ENCODE peak calls at places on chromosomes 7 and 10, in four cellular contexts. K is right lobe of liver, E is aorta, U is heart right ventricle. N is an unnamed sample.

GRCh38 chr10:13340626-13341370 is 7.3 kb downstream of the SEPHS1 start:
- DNase-seq in K (no peak), U (no peak), E (no peak), N (no peak)

GRCh38 chr7:26001662-26002244 is 150.2 kb upstream of the NFE2L3 start:
- DNase-seq in E (no peak), U (no peak), K (no peak), N (no peak)

GRCh38 chr10:60315311-60315710 is 74.4 kb downstream of the ANK3 start:
- DNase-seq in K (no peak), E (no peak), U (no peak), N (no peak)

GRCh38 chr10:19828278-19829049 is 12.2 kb downstream of the PLXDC2 start:
- DNase-seq in E (no peak), U (no peak), K (no peak), N (no peak)

GRCh38 chr7:20561466-20561865 is 54.0 kb upstream of the ABCB5 start:
- DNase-seq in K (no peak), U (no peak), E (no peak), N (no peak)

GRCh38 chr10:70619271-70620019 is 16.9 kb upstream of the PRF1 start:
- DNase-seq in U (no peak), K (no peak), E (no peak), N (no peak)

GRCh38 chr10:3898821-3899220 is 113.8 kb upstream of the KLF6 start:
- DNase-seq in E (no peak), K (no peak), U (no peak), N (no peak)

GRCh38 chr7:56046728-56047445 is 4.4 kb downstream of the PSPH start:
- DNase-seq in K (peak), U (no peak), E (no peak), N (no peak)

GRCh38 chr7:23106491-23106800 is 861 bp downstream of the KLHL7 start:
- DNase-seq in K (peak), E (no peak), U (no peak), N (no peak)

GRCh38 chr10:44470779-44471178 is 85.9 kb upstream of the CXCL12 start:
- DNase-seq in E (no peak), U (no peak), K (no peak), N (no peak)

GRCh38 chr10:78974409-78975317 is 94.1 kb upstream of the ZMIZ1 start:
- DNase-seq in K (no peak), U (peak), E (peak), N (peak)

GRCh38 chr7:97407106-97407505 is 289.6 kb downstream of the SDHAF3 start:
- DNase-seq in K (no peak), U (no peak), E (no peak), N (no peak)

GRCh38 chr7:71286924-71287323 is 155.0 kb downstream of the GALNT17 start:
- DNase-seq in U (no peak), E (no peak), K (no peak), N (no peak)

GRCh38 chr7:41624818-41625217 is 78.1 kb downstream of the INHBA start:
- DNase-seq in U (no peak), E (no peak), K (no peak), N (no peak)

GRCh38 chr10:25175527-25176420 is 973 bp downstream of the GPR158 start:
- DNase-seq in K (peak), E (peak), U (peak), N (no peak)

GRCh38 chr10:124522903-124523260 is 61.3 kb downstream of the LHPP start:
- DNase-seq in U (no peak), E (no peak), K (no peak), N (no peak)
- H3K27ac ChIP-seq in U (no peak), E (no peak), K (no peak), N (peak)

GRCh38 chr10:120365872-120366271 is 91.2 kb upstream of the PLPP4 start:
- DNase-seq in E (no peak), U (no peak), K (no peak), N (no peak)
- H3K27ac ChIP-seq in E (no peak), U (no peak), K (no peak), N (no peak)

GRCh38 chr10:49189422-49189821 is 1.2 kb upstream of the TMEM273 start:
- DNase-seq in U (no peak), E (no peak), K (no peak), N (no peak)
- H3K27ac ChIP-seq in U (no peak), E (no peak), K (no peak), N (peak)

GRCh38 chr7:99498546-99498944 is 1.5 kb downstream of the ZNF394 start:
- DNase-seq in E (no peak), K (no peak), U (no peak), N (no peak)
- H3K27ac ChIP-seq in E (no peak), K (no peak), U (no peak), N (no peak)

GRCh38 chr10:51886438-51887068 is 187.2 kb upstream of the CSTF2T start:
- DNase-seq in K (no peak), U (no peak), E (no peak), N (no peak)
- H3K27ac ChIP-seq in K (no peak), U (no peak), E (no peak), N (no peak)

GRCh38 chr7:22061781-22062180 is 116.1 kb upstream of the CDCA7L start:
- DNase-seq in K (no peak), U (no peak), E (no peak), N (no peak)
- H3K27ac ChIP-seq in K (no peak), U (no peak), E (no peak), N (no peak)

GRCh38 chr10:99952799-99953198 is 56.9 kb downstream of the DNMBP start:
- DNase-seq in U (no peak), K (no peak), E (no peak), N (no peak)

GRCh38 chr10:99958806-99959205 is 50.9 kb downstream of the DNMBP start:
- DNase-seq in U (no peak), K (no peak), E (no peak), N (no peak)

GRCh38 chr10:99958287-99958686 is 51.5 kb downstream of the DNMBP start:
- DNase-seq in K (no peak), U (no peak), E (no peak), N (no peak)
- H3K27ac ChIP-seq in K (no peak), U (no peak), E (no peak), N (no peak)

GRCh38 chr10:103847909-103848468 is 7.4 kb downstream of the SH3PXD2A start:
- DNase-seq in K (no peak), E (no peak), U (no peak), N (no peak)
- H3K27ac ChIP-seq in K (no peak), E (no peak), U (no peak), N (no peak)

GRCh38 chr10:7855205-7855604 is 36.9 kb downstream of the TAF3 start:
- DNase-seq in K (no peak), E (no peak), U (no peak), N (no peak)
- H3K27ac ChIP-seq in K (no peak), E (no peak), U (no peak), N (no peak)